ENCODE peak calls at places on chromosomes 3 and 15, in eight cellular contexts. One of them, this sample, is unnamed.

GRCh38 chr3:169662215-169663070 is 1.1 kb downstream of the MECOM start:
- DNase-seq in CD4-positive, alpha-beta T cell: no peak
- DNase-seq in thyroid gland: peak
- DNase-seq in psoas muscle: peak
- DNase-seq in mesothelial cell of epicardium: peak
- DNase-seq in dorsolateral prefrontal cortex: no peak
- DNase-seq in GM10248: peak
- DNase-seq in omental fat pad: no peak
- DNase-seq in this sample: peak

GRCh38 chr15:67240235-67241131 is 14.0 kb downstream of the AAGAB start:
- DNase-seq in mesothelial cell of epicardium: no peak
- DNase-seq in dorsolateral prefrontal cortex: no peak
- DNase-seq in thyroid gland: peak
- DNase-seq in CD4-positive, alpha-beta T cell: no peak
- DNase-seq in omental fat pad: no peak
- DNase-seq in GM10248: peak
- DNase-seq in psoas muscle: no peak
- DNase-seq in this sample: no peak

GRCh38 chr15:51649659-51650521 is 27.3 kb upstream of the DMXL2 start:
- DNase-seq in mesothelial cell of epicardium: no peak
- DNase-seq in thyroid gland: peak
- DNase-seq in dorsolateral prefrontal cortex: no peak
- DNase-seq in omental fat pad: no peak
- DNase-seq in CD4-positive, alpha-beta T cell: no peak
- DNase-seq in psoas muscle: no peak
- DNase-seq in GM10248: peak
- DNase-seq in this sample: peak

GRCh38 chr15:70324001-70324974 is 226.6 kb upstream of the TLE3 start:
- DNase-seq in omental fat pad: no peak
- DNase-seq in CD4-positive, alpha-beta T cell: no peak
- DNase-seq in mesothelial cell of epicardium: peak
- DNase-seq in psoas muscle: no peak
- DNase-seq in GM10248: no peak
- DNase-seq in thyroid gland: no peak
- DNase-seq in dorsolateral prefrontal cortex: no peak
- DNase-seq in this sample: peak

GRCh38 chr15:52013151-52013791 is 5.7 kb upstream of the MAPK6 start:
- DNase-seq in omental fat pad: no peak
- DNase-seq in psoas muscle: no peak
- DNase-seq in GM10248: peak
- DNase-seq in thyroid gland: no peak
- DNase-seq in mesothelial cell of epicardium: no peak
- DNase-seq in CD4-positive, alpha-beta T cell: no peak
- DNase-seq in dorsolateral prefrontal cortex: no peak
- DNase-seq in this sample: peak

GRCh38 chr15:77822631-77823230 is 190.0 kb upstream of the LINGO1 start:
- DNase-seq in mesothelial cell of epicardium: no peak
- DNase-seq in CD4-positive, alpha-beta T cell: no peak
- DNase-seq in GM10248: no peak
- DNase-seq in omental fat pad: no peak
- DNase-seq in dorsolateral prefrontal cortex: no peak
- DNase-seq in thyroid gland: peak
- DNase-seq in psoas muscle: peak
- DNase-seq in this sample: no peak

GRCh38 chr3:176872771-176873209 is 324.5 kb downstream of the TBL1XR1 start:
- DNase-seq in thyroid gland: peak
- DNase-seq in mesothelial cell of epicardium: no peak
- DNase-seq in GM10248: peak
- DNase-seq in omental fat pad: no peak
- DNase-seq in dorsolateral prefrontal cortex: no peak
- DNase-seq in psoas muscle: no peak
- DNase-seq in CD4-positive, alpha-beta T cell: peak
- DNase-seq in this sample: peak

GRCh38 chr3:66816110-66816761 is 181.9 kb upstream of the KBTBD8 start:
- DNase-seq in omental fat pad: no peak
- DNase-seq in CD4-positive, alpha-beta T cell: no peak
- DNase-seq in GM10248: peak
- DNase-seq in dorsolateral prefrontal cortex: no peak
- DNase-seq in thyroid gland: no peak
- DNase-seq in mesothelial cell of epicardium: no peak
- DNase-seq in psoas muscle: no peak
- DNase-seq in this sample: peak

GRCh38 chr3:9279959-9280358 is 30.5 kb upstream of the SRGAP3 start:
- DNase-seq in CD4-positive, alpha-beta T cell: no peak
- DNase-seq in GM10248: no peak
- DNase-seq in omental fat pad: no peak
- DNase-seq in mesothelial cell of epicardium: no peak
- DNase-seq in psoas muscle: no peak
- DNase-seq in thyroid gland: no peak
- DNase-seq in dorsolateral prefrontal cortex: peak
- DNase-seq in this sample: no peak

GRCh38 chr3:124363451-124363850 is 366.8 kb upstream of the UMPS start:
- DNase-seq in psoas muscle: no peak
- DNase-seq in thyroid gland: no peak
- DNase-seq in mesothelial cell of epicardium: no peak
- DNase-seq in CD4-positive, alpha-beta T cell: no peak
- DNase-seq in GM10248: no peak
- DNase-seq in omental fat pad: no peak
- DNase-seq in dorsolateral prefrontal cortex: no peak
- DNase-seq in this sample: peak

GRCh38 chr3:45035441-45036301 is 9.6 kb downstream of the CLEC3B start:
- DNase-seq in dorsolateral prefrontal cortex: peak
- DNase-seq in omental fat pad: no peak
- DNase-seq in GM10248: peak
- DNase-seq in mesothelial cell of epicardium: no peak
- DNase-seq in CD4-positive, alpha-beta T cell: peak
- DNase-seq in thyroid gland: peak
- DNase-seq in psoas muscle: peak
- DNase-seq in this sample: peak

GRCh38 chr15:76340802-76341365 is 4.3 kb downstream of the ISL2 start:
- DNase-seq in CD4-positive, alpha-beta T cell: no peak
- DNase-seq in thyroid gland: no peak
- DNase-seq in omental fat pad: no peak
- DNase-seq in mesothelial cell of epicardium: peak
- DNase-seq in psoas muscle: peak
- DNase-seq in GM10248: peak
- DNase-seq in dorsolateral prefrontal cortex: no peak
- DNase-seq in this sample: peak

GRCh38 chr15:73127302-73127936 is 75.2 kb downstream of the NEO1 start:
- DNase-seq in CD4-positive, alpha-beta T cell: no peak
- DNase-seq in psoas muscle: no peak
- DNase-seq in GM10248: peak
- DNase-seq in mesothelial cell of epicardium: no peak
- DNase-seq in thyroid gland: no peak
- DNase-seq in omental fat pad: no peak
- DNase-seq in dorsolateral prefrontal cortex: no peak
- DNase-seq in this sample: peak

GRCh38 chr3:195754906-195755305 is 34.1 kb downstream of the MUC20 start:
- DNase-seq in CD4-positive, alpha-beta T cell: no peak
- DNase-seq in GM10248: no peak
- DNase-seq in dorsolateral prefrontal cortex: no peak
- DNase-seq in mesothelial cell of epicardium: no peak
- DNase-seq in psoas muscle: peak
- DNase-seq in omental fat pad: no peak
- DNase-seq in thyroid gland: no peak
- DNase-seq in this sample: no peak

GRCh38 chr15:87929835-87930234 is 326.7 kb downstream of the NTRK3 start:
- DNase-seq in GM10248: no peak
- DNase-seq in thyroid gland: no peak
- DNase-seq in psoas muscle: no peak
- DNase-seq in omental fat pad: no peak
- DNase-seq in CD4-positive, alpha-beta T cell: no peak
- DNase-seq in mesothelial cell of epicardium: no peak
- DNase-seq in dorsolateral prefrontal cortex: no peak
- DNase-seq in this sample: no peak

GRCh38 chr3:193554790-193555189 is at the start of gene ATP13A4:
- DNase-seq in CD4-positive, alpha-beta T cell: no peak
- DNase-seq in psoas muscle: no peak
- DNase-seq in mesothelial cell of epicardium: no peak
- DNase-seq in thyroid gland: peak
- DNase-seq in GM10248: no peak
- DNase-seq in dorsolateral prefrontal cortex: no peak
- DNase-seq in omental fat pad: no peak
- DNase-seq in this sample: no peak

GRCh38 chr3:71064976-71065763 is 518.4 kb downstream of the FOXP1 start:
- DNase-seq in psoas muscle: peak
- DNase-seq in mesothelial cell of epicardium: peak
- DNase-seq in thyroid gland: peak
- DNase-seq in GM10248: peak
- DNase-seq in omental fat pad: no peak
- DNase-seq in CD4-positive, alpha-beta T cell: peak
- DNase-seq in dorsolateral prefrontal cortex: no peak
- DNase-seq in this sample: no peak

GRCh38 chr15:33154366-33155166 is 39.9 kb downstream of the FMN1 start:
- DNase-seq in CD4-positive, alpha-beta T cell: no peak
- DNase-seq in thyroid gland: no peak
- DNase-seq in omental fat pad: no peak
- DNase-seq in dorsolateral prefrontal cortex: peak
- DNase-seq in psoas muscle: no peak
- DNase-seq in mesothelial cell of epicardium: no peak
- DNase-seq in GM10248: no peak
- DNase-seq in this sample: peak

GRCh38 chr15:79060175-79060574 is 30.4 kb downstream of the RASGRF1 start:
- DNase-seq in GM10248: no peak
- DNase-seq in psoas muscle: no peak
- DNase-seq in thyroid gland: no peak
- DNase-seq in dorsolateral prefrontal cortex: no peak
- DNase-seq in mesothelial cell of epicardium: no peak
- DNase-seq in CD4-positive, alpha-beta T cell: no peak
- DNase-seq in omental fat pad: no peak
- DNase-seq in this sample: no peak

DNA sequence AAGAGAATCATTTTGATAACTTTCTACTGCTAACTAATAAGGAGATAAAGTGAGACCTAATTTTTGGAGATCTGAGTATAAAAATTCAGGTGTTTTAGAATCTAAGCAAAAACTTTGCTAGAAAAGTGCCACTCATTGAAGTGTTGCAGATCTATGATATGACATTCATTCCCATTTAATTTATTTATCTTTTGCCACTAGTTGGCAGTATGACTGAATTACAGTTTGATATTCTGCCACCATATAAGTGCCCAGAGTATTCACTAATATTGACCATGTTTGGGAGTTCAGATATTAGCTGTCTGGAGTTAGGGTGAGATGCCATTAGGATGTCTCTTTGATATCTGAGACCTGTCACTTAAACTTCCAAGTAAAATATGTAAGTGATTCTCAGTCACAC is 251.3 kb upstream of the GBE1 start:
- DNase-seq in GM10248: no peak
- DNase-seq in psoas muscle: no peak
- DNase-seq in thyroid gland: no peak
- DNase-seq in CD4-positive, alpha-beta T cell: no peak
- DNase-seq in mesothelial cell of epicardium: no peak
- DNase-seq in omental fat pad: no peak
- DNase-seq in dorsolateral prefrontal cortex: no peak
- DNase-seq in this sample: no peak
- TF ChIP-seq CTCF in GM10248: no peak
- TF ChIP-seq CTCF in psoas muscle: no peak
- TF ChIP-seq CTCF in thyroid gland: no peak
- TF ChIP-seq CTCF in CD4-positive, alpha-beta T cell: no peak
- TF ChIP-seq CTCF in mesothelial cell of epicardium: no peak
- TF ChIP-seq CTCF in omental fat pad: no peak
- TF ChIP-seq CTCF in dorsolateral prefrontal cortex: peak
- TF ChIP-seq CTCF in this sample: no peak

GRCh38 chr15:68642491-68642845 is 63.7 kb downstream of the CORO2B start:
- DNase-seq in thyroid gland: no peak
- DNase-seq in omental fat pad: no peak
- DNase-seq in psoas muscle: no peak
- DNase-seq in mesothelial cell of epicardium: peak
- DNase-seq in dorsolateral prefrontal cortex: no peak
- DNase-seq in GM10248: no peak
- DNase-seq in CD4-positive, alpha-beta T cell: no peak
- DNase-seq in this sample: no peak
- TF ChIP-seq CTCF in thyroid gland: no peak
- TF ChIP-seq CTCF in omental fat pad: no peak
- TF ChIP-seq CTCF in psoas muscle: no peak
- TF ChIP-seq CTCF in mesothelial cell of epicardium: no peak
- TF ChIP-seq CTCF in dorsolateral prefrontal cortex: no peak
- TF ChIP-seq CTCF in GM10248: no peak
- TF ChIP-seq CTCF in CD4-positive, alpha-beta T cell: no peak
- TF ChIP-seq CTCF in this sample: no peak

GRCh38 chr15:44710236-44711088 is 661 bp downstream of the PATL2 start:
- DNase-seq in thyroid gland: no peak
- DNase-seq in mesothelial cell of epicardium: no peak
- DNase-seq in GM10248: peak
- DNase-seq in omental fat pad: no peak
- DNase-seq in psoas muscle: no peak
- DNase-seq in CD4-positive, alpha-beta T cell: no peak
- DNase-seq in dorsolateral prefrontal cortex: no peak
- DNase-seq in this sample: no peak
- TF ChIP-seq CTCF in thyroid gland: no peak
- TF ChIP-seq CTCF in mesothelial cell of epicardium: no peak
- TF ChIP-seq CTCF in GM10248: peak
- TF ChIP-seq CTCF in omental fat pad: no peak
- TF ChIP-seq CTCF in psoas muscle: peak
- TF ChIP-seq CTCF in CD4-positive, alpha-beta T cell: peak
- TF ChIP-seq CTCF in dorsolateral prefrontal cortex: no peak
- TF ChIP-seq CTCF in this sample: peak

DNA sequence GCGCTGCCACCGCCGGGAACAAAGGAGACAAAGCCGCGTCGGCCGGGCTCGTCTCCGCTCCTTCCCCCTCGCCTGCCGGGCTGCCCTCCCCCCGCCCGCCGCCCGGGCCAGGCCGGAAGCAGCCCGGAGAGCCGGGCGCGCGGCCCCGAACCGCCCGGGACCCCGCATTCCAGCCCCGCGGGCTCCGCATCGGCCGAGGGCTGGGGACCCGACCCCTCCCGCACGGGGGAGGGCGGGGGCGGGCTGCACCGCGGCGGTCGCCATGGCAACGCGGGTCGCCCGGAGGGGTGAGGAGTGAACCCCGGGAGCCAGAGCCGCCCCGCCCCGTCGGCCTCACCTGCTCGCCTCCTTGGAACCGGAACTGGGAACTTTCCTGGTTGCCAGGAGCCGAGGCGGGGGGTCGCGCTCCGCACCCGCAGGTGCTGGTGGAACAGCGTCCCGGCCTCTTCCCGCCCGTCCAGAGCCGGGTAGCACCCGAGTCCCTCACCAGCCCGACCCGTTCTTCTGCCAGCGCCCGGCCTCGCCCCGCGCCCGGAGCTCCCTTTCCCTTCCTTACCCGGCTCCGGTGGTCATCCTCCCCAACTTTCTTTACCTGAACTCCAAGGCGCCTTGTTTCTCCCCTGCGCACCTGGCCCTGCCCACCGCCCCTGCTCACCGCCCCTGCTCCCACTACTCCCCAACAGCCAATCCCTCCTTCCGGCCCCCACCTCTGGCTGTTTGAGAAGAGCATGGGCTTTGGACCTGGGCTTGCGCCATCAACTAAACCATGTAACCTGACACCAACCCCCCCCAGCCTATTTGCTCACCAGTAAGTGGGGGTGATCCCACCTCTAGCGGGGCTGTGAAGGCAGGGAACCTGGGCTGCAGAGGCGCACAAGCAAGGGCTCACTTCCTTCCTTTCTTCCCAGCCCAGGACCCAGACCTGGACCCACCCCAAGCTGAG is at the start of gene PLXNB1:
- DNase-seq in dorsolateral prefrontal cortex: peak
- DNase-seq in CD4-positive, alpha-beta T cell: peak
- DNase-seq in omental fat pad: peak
- DNase-seq in mesothelial cell of epicardium: peak
- DNase-seq in GM10248: peak
- DNase-seq in psoas muscle: peak
- DNase-seq in thyroid gland: peak
- DNase-seq in this sample: peak
- TF ChIP-seq CTCF in dorsolateral prefrontal cortex: no peak
- TF ChIP-seq CTCF in CD4-positive, alpha-beta T cell: no peak
- TF ChIP-seq CTCF in omental fat pad: no peak
- TF ChIP-seq CTCF in mesothelial cell of epicardium: no peak
- TF ChIP-seq CTCF in GM10248: no peak
- TF ChIP-seq CTCF in psoas muscle: no peak
- TF ChIP-seq CTCF in thyroid gland: no peak
- TF ChIP-seq CTCF in this sample: no peak